ENCODE peak calls at places on chromosomes 6 and 20, in five cellular contexts. R is HepG2, H is IMR-90, Z is A549, J is K562. W is an unnamed sample.
A peak's percentile ranks its signal among the peaks of the same experiment; 100 is the strongest.

GRCh38 chr6:1136856-1137255 is 175.0 kb upstream of the FOXQ1 start:
- DNase-seq in R (no peak), H (no peak), Z (no peak), J (no peak), W (no peak)

GRCh38 chr6:120378582-120379220 is 955.6 kb downstream of the TBC1D32 start:
- DNase-seq in R (peak; percentile 72), H (no peak), Z (peak; percentile 42), J (peak; percentile 9), W (no peak)

GRCh38 chr6:129203190-129203900 is 320.4 kb downstream of the LAMA2 start:
- DNase-seq in R (no peak), H (no peak), Z (no peak), J (no peak), W (no peak)

GRCh38 chr6:35432291-35432690 is 19.8 kb upstream of the FANCE start:
- DNase-seq in R (no peak), H (no peak), Z (no peak), J (no peak), W (no peak)

GRCh38 chr20:48822879-48823385 is 4.9 kb downstream of the PREX1 start:
- DNase-seq in R (no peak), H (no peak), Z (no peak), J (no peak), W (no peak)

GRCh38 chr6:149306967-149307366 is 10.5 kb upstream of the TAB2 start:
- DNase-seq in R (no peak), H (peak; percentile 32), Z (no peak), J (no peak), W (no peak)

GRCh38 chr20:54345817-54346216 is 129.6 kb upstream of the DOK5 start:
- DNase-seq in R (no peak), H (peak; percentile 5), Z (no peak), J (no peak), W (no peak)

GRCh38 chr6:33124525-33124901 is 48.7 kb downstream of the HLA-DPB1 start:
- DNase-seq in R (no peak), H (no peak), Z (no peak), J (no peak), W (no peak)

GRCh38 chr6:143726015-143726647 is 48.4 kb downstream of the PHACTR2 start:
- DNase-seq in R (no peak), H (no peak), Z (no peak), J (no peak), W (no peak)

GRCh38 chr6:136728033-136728939 is 64.0 kb downstream of the MAP3K5 start:
- DNase-seq in R (no peak), H (no peak), Z (no peak), J (no peak), W (no peak)

GRCh38 chr6:7730411-7730810 is 4.5 kb downstream of the BMP6 start:
- DNase-seq in R (no peak), H (peak; percentile 20), Z (no peak), J (no peak), W (no peak)

GRCh38 chr6:153976921-153977693 is 61.9 kb upstream of the OPRM1 start:
- DNase-seq in R (no peak), H (no peak), Z (no peak), J (no peak), W (no peak)

GRCh38 chr6:95574811-95575210 is 2.5 kb upstream of the MANEA start:
- DNase-seq in R (peak; percentile 47), H (peak; percentile 65), Z (no peak), J (no peak), W (no peak)

GRCh38 chr6:157984165-157984564 is 2.5 kb downstream of the SYNJ2 start:
- DNase-seq in R (no peak), H (peak; percentile 31), Z (no peak), J (no peak), W (no peak)

GRCh38 chr6:156778615-156779205 is 1.5 kb downstream of the ARID1B start:
- DNase-seq in R (peak; percentile 34), H (no peak), Z (peak; percentile 42), J (peak; percentile 55), W (peak; percentile 64)

GRCh38 chr6:30836957-30837356 is 47.4 kb upstream of the DDR1 start:
- DNase-seq in R (no peak), H (no peak), Z (no peak), J (no peak), W (no peak)

GRCh38 chr6:30836431-30836866 is 47.9 kb upstream of the DDR1 start:
- DNase-seq in R (no peak), H (peak; percentile 54), Z (no peak), J (no peak), W (no peak)

GRCh38 chr6:30839666-30840065 is 44.7 kb upstream of the DDR1 start:
- DNase-seq in R (no peak), H (no peak), Z (peak; percentile 62), J (no peak), W (no peak)

GRCh38 chr6:30837432-30837831 is 46.9 kb upstream of the DDR1 start:
- DNase-seq in R (no peak), H (no peak), Z (no peak), J (no peak), W (no peak)

GRCh38 chr6:30837870-30838269 is 46.4 kb upstream of the DDR1 start:
- DNase-seq in R (no peak), H (no peak), Z (no peak), J (no peak), W (no peak)
- TF ChIP-seq MAFK in R (no peak), H (no peak), Z (no peak), J (no peak), W (no peak)

GRCh38 chr20:61680096-61680495 is 385.6 kb downstream of the TAF4 start:
- DNase-seq in R (no peak), H (no peak), Z (no peak), J (no peak), W (no peak)

GRCh38 chr20:61679473-61679872 is 386.2 kb downstream of the TAF4 start:
- DNase-seq in R (no peak), H (no peak), Z (no peak), J (no peak), W (no peak)

GRCh38 chr20:61674688-61675087 is 391.0 kb downstream of the TAF4 start:
- DNase-seq in R (no peak), H (no peak), Z (no peak), J (no peak), W (no peak)

GRCh38 chr20:61677928-61678327 is 387.8 kb downstream of the TAF4 start:
- DNase-seq in R (no peak), H (no peak), Z (no peak), J (no peak), W (no peak)

GRCh38 chr20:61678437-61678836 is 387.2 kb downstream of the TAF4 start:
- DNase-seq in R (no peak), H (no peak), Z (no peak), J (no peak), W (no peak)
- TF ChIP-seq MAFK in R (no peak), H (no peak), Z (no peak), J (no peak), W (no peak)

DNA sequence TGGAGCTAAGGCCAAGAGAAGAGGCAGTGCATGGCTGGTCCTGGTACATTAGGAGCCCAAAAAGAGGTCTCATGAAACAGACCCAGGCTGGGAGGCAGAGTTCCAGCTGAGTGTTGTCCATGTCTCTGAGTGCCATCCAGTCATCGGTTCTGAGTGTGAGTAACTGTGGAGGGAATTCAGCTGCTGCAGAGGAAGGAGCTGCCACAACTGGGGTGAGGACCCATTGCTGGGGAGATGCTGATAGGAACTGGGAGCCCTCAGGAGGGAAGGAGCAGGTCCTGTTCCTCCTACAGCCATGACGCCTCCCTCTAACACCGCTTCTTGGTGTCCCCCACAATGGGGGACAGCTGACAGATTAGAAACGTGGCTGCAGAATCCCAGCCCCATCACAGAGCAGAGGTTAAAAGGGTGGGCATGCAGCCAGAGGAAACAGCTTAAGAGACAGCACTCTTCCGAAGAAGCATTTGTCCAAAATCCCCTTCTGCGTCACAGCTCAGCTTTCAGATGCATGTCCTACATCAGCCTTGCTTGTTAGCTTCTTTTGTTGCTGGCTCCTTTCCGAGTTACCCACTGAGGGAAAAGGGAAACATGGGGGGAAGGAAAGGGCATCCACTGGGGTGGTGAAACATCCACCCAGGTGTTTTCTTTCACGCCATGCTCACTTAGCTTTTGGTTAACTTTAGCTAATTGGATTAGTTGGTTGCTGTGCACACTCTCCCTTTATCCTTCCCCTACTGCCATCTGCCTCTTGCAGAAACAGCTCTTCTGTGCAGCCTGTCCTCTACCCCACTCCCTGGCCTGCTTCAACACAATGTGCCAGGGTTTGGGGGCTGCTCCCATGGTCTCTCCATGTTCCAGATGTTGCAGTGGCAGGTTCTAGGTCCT is 239.2 kb downstream of the SYNDIG1 start:
- DNase-seq in R (no peak), H (peak; percentile 4), Z (no peak), J (no peak), W (no peak)
- TF ChIP-seq MAFK in R (no peak), H (no peak), Z (no peak), J (no peak), W (no peak)

GRCh38 chr6:134519456-134519855 is 201.5 kb upstream of the SGK1 start:
- DNase-seq in R (no peak), H (peak; percentile 51), Z (no peak), J (no peak), W (no peak)
- TF ChIP-seq MAFK in R (no peak), H (no peak), Z (no peak), J (no peak), W (no peak)

DNA sequence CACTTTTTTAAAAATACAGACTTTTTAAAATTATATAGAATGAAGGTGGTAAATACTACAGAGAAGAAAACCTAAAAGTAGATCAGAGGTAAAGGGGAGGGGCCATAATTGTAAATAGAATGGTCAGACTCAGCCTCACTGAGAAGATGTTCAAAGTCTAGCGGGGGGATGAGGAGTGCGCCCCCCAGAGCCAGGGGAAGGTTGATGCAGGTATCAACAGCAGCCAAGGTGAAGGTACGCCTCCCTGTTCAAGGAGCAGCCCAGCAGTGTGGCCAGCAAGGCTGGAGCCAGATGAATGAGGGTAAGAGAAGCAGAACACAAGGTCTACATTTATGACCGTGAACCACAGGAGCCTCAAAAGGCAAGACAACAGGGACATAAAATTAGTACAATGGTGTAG is 204.1 kb downstream of the PTPRT start:
- DNase-seq in R (no peak), H (no peak), Z (no peak), J (peak; percentile 16), W (no peak)
- TF ChIP-seq MAFK in R (no peak), H (no peak), Z (no peak), J (no peak), W (no peak)

DNA sequence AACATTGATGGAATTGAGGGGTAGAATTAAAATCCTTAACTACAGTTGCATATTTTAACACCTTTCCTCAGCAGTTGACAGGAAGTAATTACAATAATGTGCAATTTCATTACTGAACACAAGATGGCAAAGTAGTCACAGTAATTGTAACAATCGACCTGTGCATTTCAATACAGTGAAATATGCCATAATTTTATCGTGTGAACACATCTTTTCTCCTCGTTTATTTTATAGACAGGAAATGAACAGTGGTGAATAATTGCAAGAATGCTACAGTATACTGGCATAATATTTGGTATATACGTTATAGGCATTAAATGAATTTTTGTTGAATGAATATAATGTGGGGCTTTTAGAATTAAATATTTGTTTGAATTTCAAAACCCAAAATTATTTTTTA is 25.0 kb downstream of the CYB5R4 start:
- DNase-seq in R (peak; percentile 27), H (peak; percentile 58), Z (peak; percentile 41), J (peak; percentile 62), W (no peak)
- TF ChIP-seq MAFK in R (no peak), H (no peak), Z (no peak), J (no peak), W (no peak)

GRCh38 chr20:19176483-19176882 is 36.0 kb upstream of the SLC24A3 start:
- DNase-seq in R (no peak), H (no peak), Z (no peak), J (no peak), W (no peak)
- TF ChIP-seq MAFK in R (no peak), H (no peak), Z (no peak), J (no peak), W (no peak)